ENCODE peak calls at places on chromosome 2, in seven cellular contexts. K is brain microvascular endothelial cell, Q is HCT116, W is spleen, F is upper lobe of left lung, E is aorta, Z is colonic mucosa. M is an unnamed sample.

GRCh38 chr2:98448441-98449145 is 3.9 kb downstream of the INPP4A start:
- DNase-seq in K (no peak), Q (no peak), W (no peak), F (no peak), E (no peak), Z (no peak), M (no peak)

GRCh38 chr2:158676696-158677095 is 118.4 kb upstream of the DAPL1 start:
- DNase-seq in K (no peak), Q (no peak), W (no peak), F (no peak), E (no peak), Z (no peak), M (no peak)

GRCh38 chr2:159545080-159545479 is 71.3 kb downstream of the BAZ2B start:
- DNase-seq in K (no peak), Q (no peak), W (no peak), F (no peak), E (no peak), Z (no peak), M (no peak)

GRCh38 chr2:70344195-70344594 is 42.3 kb upstream of the FAM136A start:
- DNase-seq in K (no peak), Q (no peak), W (no peak), F (no peak), E (no peak), Z (no peak), M (peak; percentile 87)

GRCh38 chr2:107009275-107009674 is 123.3 kb upstream of the ST6GAL2 start:
- DNase-seq in K (no peak), Q (no peak), W (no peak), F (no peak), E (no peak), Z (no peak), M (no peak)

GRCh38 chr2:2892378-2892777 is 485.2 kb downstream of the EIPR1 start:
- DNase-seq in K (no peak), Q (no peak), W (no peak), F (no peak), E (no peak), Z (no peak), M (no peak)

GRCh38 chr2:22253171-22253570 is 1129.4 kb downstream of the TDRD15 start:
- DNase-seq in K (no peak), Q (no peak), W (no peak), F (no peak), E (no peak), Z (no peak), M (no peak)

GRCh38 chr2:220434365-220434764 is 806.9 kb downstream of the SLC4A3 start:
- DNase-seq in K (peak; percentile 61), Q (no peak), W (no peak), F (no peak), E (no peak), Z (no peak), M (peak; percentile 12)

GRCh38 chr2:71806432-71806831 is 341.2 kb downstream of the CYP26B1 start:
- DNase-seq in K (no peak), Q (no peak), W (no peak), F (no peak), E (no peak), Z (no peak), M (no peak)

GRCh38 chr2:231648579-231649174 is 56.0 kb downstream of the TEX44 start:
- DNase-seq in K (peak; percentile 51), Q (peak; percentile 78), W (peak; percentile 89), F (peak; percentile 92), E (peak; percentile 77), Z (peak; percentile 91), M (no peak)

GRCh38 chr2:206031162-206031784 is 54.7 kb downstream of the INO80D start:
- DNase-seq in K (no peak), Q (no peak), W (no peak), F (no peak), E (no peak), Z (no peak), M (peak; percentile 2)

GRCh38 chr2:198113316-198113715 is 308.9 kb downstream of the PLCL1 start:
- DNase-seq in K (no peak), Q (no peak), W (no peak), F (no peak), E (no peak), Z (no peak), M (no peak)

GRCh38 chr2:150465703-150466569 is 21.5 kb downstream of the RND3 start:
- DNase-seq in K (peak; percentile 44), Q (no peak), W (no peak), F (no peak), E (no peak), Z (no peak), M (no peak)

GRCh38 chr2:200929334-200930249 is 33.9 kb downstream of the ORC2 start:
- DNase-seq in K (no peak), Q (no peak), W (no peak), F (no peak), E (no peak), Z (no peak), M (no peak)

GRCh38 chr2:177606636-177607035 is 214.1 kb downstream of the AGPS start:
- DNase-seq in K (peak; percentile 52), Q (no peak), W (no peak), F (no peak), E (no peak), Z (no peak), M (no peak)

GRCh38 chr2:63926800-63927199 is 85.1 kb downstream of the UGP2 start:
- DNase-seq in K (no peak), Q (no peak), W (no peak), F (no peak), E (no peak), Z (no peak), M (no peak)

GRCh38 chr2:59184281-59185020 is 943.3 kb upstream of the FANCL start:
- DNase-seq in K (peak; percentile 18), Q (no peak), W (no peak), F (no peak), E (no peak), Z (no peak), M (no peak)
- H3K27ac ChIP-seq in K (no peak overlapping the region), Q (no peak overlapping the region), W (no peak overlapping the region), F (no peak overlapping the region), E (no peak overlapping the region), Z (no peak overlapping the region), M (no peak overlapping the region)

DNA sequence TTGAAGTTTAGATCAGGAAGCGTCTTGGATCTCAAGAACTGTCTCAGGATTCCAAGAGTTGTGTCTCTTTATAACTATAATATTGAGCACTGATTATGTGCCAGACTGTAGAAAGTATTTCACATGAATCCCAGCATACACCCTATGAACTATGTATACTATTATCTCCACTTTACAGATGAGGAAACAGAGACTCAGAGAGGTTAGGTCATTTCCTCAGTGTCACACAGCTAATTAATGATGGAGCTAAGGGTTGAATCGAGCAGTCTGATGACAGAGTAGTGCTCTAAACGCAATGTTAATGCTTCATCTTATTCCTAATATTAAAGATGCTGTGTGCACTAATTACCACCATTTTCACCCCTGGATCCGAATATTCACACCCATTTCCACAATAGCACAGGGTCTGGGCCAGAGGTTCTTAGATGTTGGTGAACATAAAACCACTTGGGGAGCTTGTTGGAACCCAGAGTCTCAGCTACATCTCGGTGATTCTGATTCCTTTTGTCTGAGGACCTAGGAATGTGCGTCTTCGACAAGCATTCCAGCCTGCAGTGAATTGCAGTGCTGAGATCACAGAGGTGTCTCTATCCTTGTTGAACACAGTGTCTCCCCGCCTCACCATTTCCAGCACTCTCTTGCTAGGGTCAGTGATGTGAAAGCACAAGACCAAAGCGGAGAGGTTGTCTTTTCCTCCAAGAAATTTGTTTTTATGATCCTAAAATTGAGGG is 213.8 kb downstream of the SP3 start:
- DNase-seq in K (no peak), Q (no peak), W (no peak), F (no peak), E (no peak), Z (no peak), M (no peak)
- H3K27ac ChIP-seq in K (no peak overlapping the region), Q (no peak overlapping the region), W (no peak overlapping the region), F (no peak overlapping the region), E (no peak overlapping the region), Z (no peak overlapping the region), M (no peak overlapping the region)

GRCh38 chr2:26613241-26614204 is 27.6 kb downstream of the CIB4 start:
- DNase-seq in K (no peak), Q (no peak), W (peak; percentile 56), F (peak; percentile 57), E (no peak), Z (peak; percentile 36), M (no peak)
- H3K27ac ChIP-seq in K (no peak overlapping the region), Q (no peak overlapping the region), W (no peak overlapping the region), F (peak overlapping the region; percentile 54), E (no peak overlapping the region), Z (no peak overlapping the region), M (no peak overlapping the region)

DNA sequence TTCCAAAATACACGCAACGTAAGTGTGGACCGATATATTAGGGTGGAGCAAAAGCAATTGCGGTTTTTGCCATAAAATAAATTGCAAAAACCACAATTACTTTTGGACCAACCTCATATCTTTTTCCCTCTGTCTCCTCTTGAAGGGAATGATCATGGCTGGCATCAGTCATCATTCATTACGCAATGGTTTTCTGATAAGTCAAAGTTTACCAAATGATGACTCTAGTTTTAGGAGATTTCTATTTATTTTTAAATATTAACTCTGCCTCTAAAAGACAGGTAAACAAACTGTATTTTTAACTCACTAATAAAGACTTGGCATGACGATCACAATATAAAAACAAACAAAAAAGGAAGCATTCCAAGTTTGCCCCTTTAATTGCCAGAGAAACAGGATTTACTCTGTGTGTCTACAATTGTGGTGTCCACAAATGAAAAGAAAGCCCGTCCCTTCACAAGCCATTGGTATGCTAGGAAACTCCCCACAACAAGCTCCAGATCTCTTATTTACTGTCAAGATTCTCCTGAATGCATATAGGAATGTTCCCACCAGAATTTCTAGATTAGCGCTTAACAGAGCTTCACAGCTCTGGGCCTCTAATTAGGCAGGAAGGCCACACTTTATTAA is 61.3 kb downstream of the IRS1 start:
- DNase-seq in K (no peak), Q (no peak), W (no peak), F (no peak), E (no peak), Z (no peak), M (no peak)
- H3K27ac ChIP-seq in K (no peak overlapping the region), Q (peak overlapping the region; percentile 32), W (no peak overlapping the region), F (no peak overlapping the region), E (no peak overlapping the region), Z (peak overlapping the region; percentile 61), M (no peak overlapping the region)

DNA sequence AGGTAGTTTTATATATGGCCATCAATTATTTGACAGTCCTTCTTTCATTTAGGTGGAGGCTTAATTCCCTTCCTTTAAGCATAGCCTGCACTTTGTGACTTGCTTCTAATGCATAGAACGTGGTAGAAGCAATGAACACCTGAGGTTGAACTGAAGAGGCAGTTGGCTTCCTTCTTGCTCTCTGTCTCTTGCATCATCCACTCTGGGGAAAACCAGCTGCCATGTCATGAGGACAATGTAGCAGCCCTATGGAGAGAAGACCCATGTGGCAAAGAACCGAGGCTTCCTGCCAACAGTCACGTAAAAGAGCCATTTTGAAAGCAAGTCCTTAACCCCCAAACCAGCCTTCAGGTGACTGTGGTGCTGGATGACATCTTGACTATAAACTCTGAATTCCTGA is 46.8 kb downstream of the ATOH8 start:
- DNase-seq in K (no peak), Q (no peak), W (no peak), F (peak; percentile 26), E (no peak), Z (no peak), M (no peak)
- H3K27ac ChIP-seq in K (no peak overlapping the region), Q (no peak overlapping the region), W (no peak overlapping the region), F (no peak overlapping the region), E (no peak overlapping the region), Z (no peak overlapping the region), M (no peak overlapping the region)

M was measured in epithelial cell of prostate.